ENCODE peak calls at places on chromosomes 7 and 10, in nine cellular contexts. One of them, this sample, is unnamed. For H3K4me1, the result is how much of the 10 kb centered on the place peaks cover.

GRCh38 chr7:104956753-104957450 is 57.1 kb upstream of the KMT2E start:
- DNase-seq in lower lobe of right lung: no peak
- DNase-seq in SK-N-SH: no peak
- DNase-seq in stomach: no peak
- DNase-seq in gastrocnemius medialis: no peak
- DNase-seq in colonic mucosa: no peak
- DNase-seq in left ventricle myocardium inferior: no peak
- DNase-seq in A549: no peak
- DNase-seq in heart left ventricle: no peak
- DNase-seq in this sample: no peak

GRCh38 chr10:25493122-25493893 is 318.5 kb downstream of the GPR158 start:
- DNase-seq in left ventricle myocardium inferior: no peak
- DNase-seq in gastrocnemius medialis: no peak
- DNase-seq in colonic mucosa: no peak
- DNase-seq in A549: peak
- DNase-seq in SK-N-SH: peak
- DNase-seq in stomach: no peak
- DNase-seq in heart left ventricle: no peak
- DNase-seq in lower lobe of right lung: no peak
- DNase-seq in this sample: peak

GRCh38 chr10:30751678-30752331 is 122.3 kb upstream of the LYZL2 start:
- DNase-seq in gastrocnemius medialis: peak
- DNase-seq in colonic mucosa: peak
- DNase-seq in left ventricle myocardium inferior: peak
- DNase-seq in stomach: peak
- DNase-seq in A549: peak
- DNase-seq in heart left ventricle: no peak
- DNase-seq in lower lobe of right lung: peak
- DNase-seq in SK-N-SH: peak
- DNase-seq in this sample: peak

GRCh38 chr7:27972272-27972671 is 208.3 kb downstream of the JAZF1 start:
- DNase-seq in SK-N-SH: no peak
- DNase-seq in left ventricle myocardium inferior: no peak
- DNase-seq in A549: no peak
- DNase-seq in stomach: no peak
- DNase-seq in colonic mucosa: no peak
- DNase-seq in heart left ventricle: no peak
- DNase-seq in gastrocnemius medialis: no peak
- DNase-seq in lower lobe of right lung: no peak
- DNase-seq in this sample: no peak

GRCh38 chr10:89022734-89023133 is 32.1 kb downstream of the FAS start:
- DNase-seq in heart left ventricle: no peak
- DNase-seq in stomach: no peak
- DNase-seq in lower lobe of right lung: no peak
- DNase-seq in left ventricle myocardium inferior: no peak
- DNase-seq in A549: no peak
- DNase-seq in colonic mucosa: no peak
- DNase-seq in SK-N-SH: no peak
- DNase-seq in gastrocnemius medialis: no peak
- DNase-seq in this sample: no peak

GRCh38 chr10:120431356-120431755 is 25.7 kb upstream of the PLPP4 start:
- DNase-seq in colonic mucosa: no peak
- DNase-seq in stomach: no peak
- DNase-seq in heart left ventricle: no peak
- DNase-seq in A549: no peak
- DNase-seq in left ventricle myocardium inferior: no peak
- DNase-seq in gastrocnemius medialis: no peak
- DNase-seq in SK-N-SH: no peak
- DNase-seq in lower lobe of right lung: no peak
- DNase-seq in this sample: no peak

GRCh38 chr10:16009736-16010259 is 149.5 kb upstream of the MINDY3 start:
- DNase-seq in stomach: no peak
- DNase-seq in SK-N-SH: no peak
- DNase-seq in gastrocnemius medialis: no peak
- DNase-seq in A549: no peak
- DNase-seq in heart left ventricle: no peak
- DNase-seq in left ventricle myocardium inferior: no peak
- DNase-seq in colonic mucosa: no peak
- DNase-seq in lower lobe of right lung: no peak
- DNase-seq in this sample: no peak

GRCh38 chr10:112562803-112563663 is 116.0 kb downstream of the VTI1A start:
- DNase-seq in gastrocnemius medialis: no peak
- DNase-seq in left ventricle myocardium inferior: no peak
- DNase-seq in A549: no peak
- DNase-seq in stomach: no peak
- DNase-seq in heart left ventricle: no peak
- DNase-seq in colonic mucosa: no peak
- DNase-seq in SK-N-SH: no peak
- DNase-seq in lower lobe of right lung: no peak
- DNase-seq in this sample: no peak

GRCh38 chr7:18013936-18014335 is 13.7 kb downstream of the PRPS1L1 start:
- DNase-seq in gastrocnemius medialis: no peak
- DNase-seq in left ventricle myocardium inferior: no peak
- DNase-seq in stomach: no peak
- DNase-seq in SK-N-SH: no peak
- DNase-seq in heart left ventricle: no peak
- DNase-seq in colonic mucosa: no peak
- DNase-seq in A549: no peak
- DNase-seq in lower lobe of right lung: no peak
- DNase-seq in this sample: no peak

GRCh38 chr7:39353615-39354376 is 212.4 kb upstream of the YAE1 start:
- DNase-seq in stomach: peak
- DNase-seq in SK-N-SH: peak
- DNase-seq in left ventricle myocardium inferior: peak
- DNase-seq in lower lobe of right lung: peak
- DNase-seq in gastrocnemius medialis: no peak
- DNase-seq in heart left ventricle: no peak
- DNase-seq in colonic mucosa: no peak
- DNase-seq in A549: no peak
- DNase-seq in this sample: peak

GRCh38 chr7:31805209-31805818 is 118.3 kb downstream of the PPP1R17 start:
- DNase-seq in stomach: no peak
- DNase-seq in gastrocnemius medialis: no peak
- DNase-seq in lower lobe of right lung: no peak
- DNase-seq in SK-N-SH: no peak
- DNase-seq in heart left ventricle: no peak
- DNase-seq in colonic mucosa: no peak
- DNase-seq in left ventricle myocardium inferior: no peak
- DNase-seq in A549: no peak
- DNase-seq in this sample: no peak

GRCh38 chr7:100789055-100789454 is 38.3 kb downstream of the EPHB4 start:
- DNase-seq in left ventricle myocardium inferior: no peak
- DNase-seq in gastrocnemius medialis: no peak
- DNase-seq in lower lobe of right lung: no peak
- DNase-seq in A549: no peak
- DNase-seq in stomach: no peak
- DNase-seq in SK-N-SH: peak
- DNase-seq in heart left ventricle: no peak
- DNase-seq in colonic mucosa: no peak
- DNase-seq in this sample: peak

GRCh38 chr10:7189909-7190308 is 220.9 kb downstream of the SFMBT2 start:
- DNase-seq in stomach: no peak
- DNase-seq in colonic mucosa: no peak
- DNase-seq in left ventricle myocardium inferior: no peak
- DNase-seq in lower lobe of right lung: no peak
- DNase-seq in SK-N-SH: no peak
- DNase-seq in heart left ventricle: no peak
- DNase-seq in A549: no peak
- DNase-seq in gastrocnemius medialis: no peak
- DNase-seq in this sample: no peak

GRCh38 chr10:111128331-111129167 is 51.7 kb downstream of the ADRA2A start:
- DNase-seq in stomach: no peak
- DNase-seq in colonic mucosa: no peak
- DNase-seq in left ventricle myocardium inferior: no peak
- DNase-seq in A549: peak
- DNase-seq in heart left ventricle: no peak
- DNase-seq in gastrocnemius medialis: peak
- DNase-seq in lower lobe of right lung: no peak
- DNase-seq in SK-N-SH: no peak
- DNase-seq in this sample: peak

GRCh38 chr7:79823246-79823951 is 311.2 kb upstream of the GNAI1 start:
- DNase-seq in A549: no peak
- DNase-seq in lower lobe of right lung: no peak
- DNase-seq in heart left ventricle: no peak
- DNase-seq in left ventricle myocardium inferior: no peak
- DNase-seq in colonic mucosa: no peak
- DNase-seq in gastrocnemius medialis: no peak
- DNase-seq in stomach: no peak
- DNase-seq in SK-N-SH: no peak
- DNase-seq in this sample: no peak

GRCh38 chr10:130464426-130464825 is 328.2 kb downstream of the GLRX3 start:
- DNase-seq in colonic mucosa: no peak
- DNase-seq in A549: no peak
- DNase-seq in left ventricle myocardium inferior: no peak
- DNase-seq in heart left ventricle: no peak
- DNase-seq in lower lobe of right lung: no peak
- DNase-seq in gastrocnemius medialis: no peak
- DNase-seq in stomach: no peak
- DNase-seq in SK-N-SH: no peak
- DNase-seq in this sample: no peak

GRCh38 chr7:18570890-18571478 is 75.4 kb downstream of the HDAC9 start:
- DNase-seq in left ventricle myocardium inferior: no peak
- DNase-seq in heart left ventricle: no peak
- DNase-seq in stomach: no peak
- DNase-seq in gastrocnemius medialis: no peak
- DNase-seq in A549: peak
- DNase-seq in lower lobe of right lung: no peak
- DNase-seq in colonic mucosa: no peak
- DNase-seq in SK-N-SH: peak
- DNase-seq in this sample: no peak

GRCh38 chr7:109782806-109783205 is 1213.1 kb downstream of the DNAJB9 start:
- DNase-seq in A549: no peak
- DNase-seq in stomach: no peak
- DNase-seq in lower lobe of right lung: no peak
- DNase-seq in SK-N-SH: no peak
- DNase-seq in left ventricle myocardium inferior: no peak
- DNase-seq in heart left ventricle: no peak
- DNase-seq in gastrocnemius medialis: no peak
- DNase-seq in colonic mucosa: no peak
- DNase-seq in this sample: no peak

GRCh38 chr10:115525141-115525540 is 432.0 kb downstream of the ATRNL1 start:
- DNase-seq in gastrocnemius medialis: no peak
- DNase-seq in colonic mucosa: no peak
- DNase-seq in left ventricle myocardium inferior: no peak
- DNase-seq in heart left ventricle: no peak
- DNase-seq in lower lobe of right lung: no peak
- DNase-seq in stomach: no peak
- DNase-seq in SK-N-SH: no peak
- DNase-seq in A549: no peak
- DNase-seq in this sample: no peak

GRCh38 chr10:122639801-122640200 is 59.8 kb downstream of the C10orf120 start:
- DNase-seq in colonic mucosa: no peak
- DNase-seq in gastrocnemius medialis: no peak
- DNase-seq in heart left ventricle: no peak
- DNase-seq in left ventricle myocardium inferior: no peak
- DNase-seq in lower lobe of right lung: no peak
- DNase-seq in stomach: no peak
- DNase-seq in SK-N-SH: no peak
- DNase-seq in A549: no peak
- DNase-seq in this sample: no peak

GRCh38 chr7:26265499-26266075 is 26.1 kb upstream of the SNX10 start:
- DNase-seq in heart left ventricle: no peak
- DNase-seq in lower lobe of right lung: no peak
- DNase-seq in colonic mucosa: no peak
- DNase-seq in A549: no peak
- DNase-seq in gastrocnemius medialis: no peak
- DNase-seq in SK-N-SH: no peak
- DNase-seq in left ventricle myocardium inferior: no peak
- DNase-seq in stomach: no peak
- DNase-seq in this sample: no peak
- H3K4me1 ChIP-seq in heart left ventricle: under half
- H3K4me1 ChIP-seq in lower lobe of right lung: under half
- H3K4me1 ChIP-seq in colonic mucosa: under half
- H3K4me1 ChIP-seq in A549: under half
- H3K4me1 ChIP-seq in gastrocnemius medialis: under half
- H3K4me1 ChIP-seq in SK-N-SH: under half
- H3K4me1 ChIP-seq in left ventricle myocardium inferior: under half
- H3K4me1 ChIP-seq in stomach: under half
- H3K4me1 ChIP-seq in this sample: under half

GRCh38 chr7:56079450-56080185 is 13.1 kb downstream of the PHKG1 start:
- DNase-seq in left ventricle myocardium inferior: peak
- DNase-seq in gastrocnemius medialis: peak
- DNase-seq in SK-N-SH: peak
- DNase-seq in lower lobe of right lung: peak
- DNase-seq in stomach: peak
- DNase-seq in colonic mucosa: peak
- DNase-seq in heart left ventricle: peak
- DNase-seq in A549: no peak
- DNase-seq in this sample: peak
- TF ChIP-seq CTCF in left ventricle myocardium inferior: peak
- TF ChIP-seq CTCF in gastrocnemius medialis: peak
- TF ChIP-seq CTCF in SK-N-SH: peak
- TF ChIP-seq CTCF in lower lobe of right lung: peak
- TF ChIP-seq CTCF in stomach: peak
- TF ChIP-seq CTCF in colonic mucosa: peak
- TF ChIP-seq CTCF in heart left ventricle: peak
- TF ChIP-seq CTCF in A549: no peak
- TF ChIP-seq CTCF in this sample: peak

DNA sequence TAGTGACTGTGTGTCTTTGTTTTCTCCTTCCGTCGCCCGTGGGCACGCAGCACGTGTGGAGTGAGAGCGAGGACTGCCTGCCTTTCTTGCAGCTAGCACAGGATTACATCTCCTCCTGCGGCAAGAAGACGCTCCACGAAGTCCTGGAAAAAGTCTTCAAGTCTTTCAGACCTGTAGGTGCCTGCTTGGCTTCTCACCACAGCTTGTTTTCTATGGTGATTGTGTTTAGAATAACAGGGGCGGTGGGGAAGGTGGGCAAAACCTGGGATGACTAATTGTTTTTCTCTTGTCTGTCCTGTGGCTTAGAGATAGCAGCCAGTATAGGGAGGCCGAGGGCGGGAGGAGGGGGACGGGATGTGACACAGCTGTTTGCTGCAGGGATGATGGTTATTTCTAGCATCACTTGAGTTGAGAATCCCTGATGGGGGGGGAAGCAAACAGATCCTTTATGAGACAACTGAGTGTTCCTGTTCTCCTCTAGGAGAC is 11.4 kb downstream of the MTURN start:
- DNase-seq in heart left ventricle: no peak
- DNase-seq in colonic mucosa: no peak
- DNase-seq in SK-N-SH: peak
- DNase-seq in gastrocnemius medialis: no peak
- DNase-seq in left ventricle myocardium inferior: no peak
- DNase-seq in A549: no peak
- DNase-seq in stomach: no peak
- DNase-seq in lower lobe of right lung: no peak
- DNase-seq in this sample: peak
- H3K4me3 ChIP-seq in heart left ventricle: no peak
- H3K4me3 ChIP-seq in colonic mucosa: no peak
- H3K4me3 ChIP-seq in SK-N-SH: no peak
- H3K4me3 ChIP-seq in gastrocnemius medialis: no peak
- H3K4me3 ChIP-seq in left ventricle myocardium inferior: no peak
- H3K4me3 ChIP-seq in A549: no peak
- H3K4me3 ChIP-seq in stomach: no peak
- H3K4me3 ChIP-seq in lower lobe of right lung: no peak
- H3K4me3 ChIP-seq in this sample: peak

DNA sequence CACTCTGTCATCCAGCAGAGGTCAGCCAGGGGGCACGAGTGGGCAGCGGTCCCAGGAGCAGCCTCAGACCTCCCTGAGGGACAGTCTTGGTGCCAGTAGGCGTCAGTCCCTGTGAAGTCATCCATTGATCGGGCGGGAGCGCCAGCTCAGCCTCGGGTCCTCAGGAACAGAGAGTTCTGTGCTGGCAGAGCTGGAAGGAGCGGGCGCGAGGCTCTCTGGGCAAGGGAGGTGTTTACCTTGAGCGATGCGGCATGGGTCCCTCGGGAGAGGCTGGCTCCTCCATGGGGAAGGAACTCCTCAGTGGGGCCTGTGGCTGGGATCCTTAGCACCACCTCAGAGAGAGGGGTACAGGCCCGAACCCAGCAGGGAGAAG is 101.1 kb upstream of the PPIF start:
- DNase-seq in SK-N-SH: no peak
- DNase-seq in lower lobe of right lung: no peak
- DNase-seq in heart left ventricle: peak
- DNase-seq in left ventricle myocardium inferior: peak
- DNase-seq in gastrocnemius medialis: no peak
- DNase-seq in colonic mucosa: no peak
- DNase-seq in stomach: peak
- DNase-seq in A549: no peak
- DNase-seq in this sample: no peak
- H3K4me1 ChIP-seq in SK-N-SH: half or more
- H3K4me1 ChIP-seq in lower lobe of right lung: half or more
- H3K4me1 ChIP-seq in heart left ventricle: half or more
- H3K4me1 ChIP-seq in left ventricle myocardium inferior: half or more
- H3K4me1 ChIP-seq in gastrocnemius medialis: half or more
- H3K4me1 ChIP-seq in colonic mucosa: under half
- H3K4me1 ChIP-seq in stomach: half or more
- H3K4me1 ChIP-seq in A549: under half
- H3K4me1 ChIP-seq in this sample: under half

This sample was measured in endodermal cell.